ENCODE peak calls at places on chromosomes 6 and 20, in nine cellular contexts. E is left cardiac atrium, N is T-helper 9 cell, W is OCI-LY7, X is GM04503, H is HEK293T, P is COR-L47, V is kidney tubule cell, R is lung microvascular endothelial cell. L is an unnamed sample.
A peak's percentile ranks its signal among the peaks of the same experiment; 100 is the strongest.

GRCh38 chr20:59035381-59035780 is 3.2 kb upstream of the ATP5F1E start:
- DNase-seq in R (no peak), H (no peak), V (no peak), E (no peak), N (no peak), P (no peak), X (no peak), W (no peak), L (no peak)

GRCh38 chr20:34663213-34663943 is 13.5 kb downstream of the PIGU start:
- DNase-seq in P (no peak), V (peak; percentile 11), H (peak; percentile 26), W (no peak), R (no peak), N (no peak), E (no peak), X (no peak), L (no peak)

GRCh38 chr6:85008311-85009015 is 244.1 kb upstream of the TBX18 start:
- DNase-seq in V (no peak), X (no peak), W (no peak), N (no peak), P (no peak), H (no peak), E (no peak), R (peak; percentile 17), L (no peak)

GRCh38 chr6:41073203-41073967 is 611 bp downstream of the NFYA start:
- DNase-seq in N (peak; percentile 76), H (peak; percentile 70), R (peak; percentile 92), X (no peak), V (peak; percentile 82), P (peak; percentile 81), E (peak; percentile 90), W (peak; percentile 82), L (peak; percentile 81)

GRCh38 chr20:48747840-48748416 is 79.9 kb downstream of the PREX1 start:
- DNase-seq in X (no peak), E (no peak), N (no peak), R (no peak), W (peak; percentile 24), P (no peak), V (no peak), H (no peak), L (no peak)

GRCh38 chr6:11953641-11954040 is 58.5 kb upstream of the HIVEP1 start:
- DNase-seq in V (no peak), R (no peak), W (no peak), H (no peak), N (no peak), P (no peak), X (no peak), E (no peak), L (no peak)

GRCh38 chr6:4270799-4271198 is 135.4 kb upstream of the ECI2 start:
- DNase-seq in X (peak; percentile 11), H (no peak), E (no peak), P (no peak), V (peak; percentile 44), W (no peak), N (no peak), R (peak; percentile 50), L (no peak)

GRCh38 chr6:83193747-83194582 is 808 bp downstream of the RWDD2A start:
- DNase-seq in H (peak; percentile 65), R (peak; percentile 42), E (peak; percentile 64), W (peak; percentile 4), V (peak; percentile 61), N (peak; percentile 23), P (peak; percentile 61), X (no peak), L (peak; percentile 14)

GRCh38 chr20:1752045-1752444 is 94.5 kb upstream of the SIRPG start:
- DNase-seq in W (no peak), V (no peak), N (no peak), X (no peak), E (no peak), P (no peak), H (no peak), R (no peak), L (no peak)

GRCh38 chr6:39765508-39766065 is 26.6 kb upstream of the DAAM2 start:
- DNase-seq in E (no peak), W (no peak), P (no peak), N (no peak), R (no peak), V (peak; percentile 28), X (no peak), H (no peak), L (peak; percentile 89)

GRCh38 chr6:124530926-124531325 is 431.3 kb upstream of the RNF217 start:
- DNase-seq in H (no peak), X (no peak), W (no peak), R (no peak), P (no peak), E (no peak), N (no peak), V (peak; percentile 48), L (no peak)

GRCh38 chr6:114449659-114450058 is 106.8 kb upstream of the HS3ST5 start:
- DNase-seq in H (no peak), P (peak; percentile 1), R (no peak), W (no peak), E (no peak), V (no peak), N (no peak), X (no peak), L (no peak)

GRCh38 chr20:59825944-59826759 is 107.3 kb downstream of the SYCP2 start:
- DNase-seq in E (peak; percentile 37), X (no peak), N (no peak), R (no peak), W (no peak), P (peak; percentile 82), V (peak; percentile 59), H (no peak), L (no peak)

GRCh38 chr6:126657556-126658129 is 317.7 kb downstream of the CENPW start:
- DNase-seq in P (peak; percentile 12), R (peak; percentile 43), X (no peak), W (peak; percentile 4), E (no peak), N (no peak), H (peak; percentile 31), V (peak; percentile 31), L (peak; percentile 56)

GRCh38 chr6:18219611-18220010 is 44.7 kb downstream of the DEK start:
- DNase-seq in H (no peak), X (no peak), R (peak; percentile 7), N (no peak), P (no peak), E (no peak), W (no peak), V (no peak), L (no peak)

GRCh38 chr6:5749666-5750215 is 257.0 kb downstream of the NRN1 start:
- DNase-seq in W (no peak), E (no peak), H (no peak), N (no peak), X (no peak), R (no peak), V (no peak), P (no peak), L (no peak)

GRCh38 chr6:165599596-165600487 is 63.2 kb downstream of the PDE10A start:
- DNase-seq in H (no peak), R (no peak), W (no peak), E (no peak), X (no peak), V (no peak), P (no peak), N (no peak), L (no peak)

GRCh38 chr6:120604510-120604909 is 729.8 kb downstream of the TBC1D32 start:
- DNase-seq in V (no peak), W (no peak), X (no peak), R (no peak), H (no peak), N (no peak), E (no peak), P (no peak), L (no peak)

GRCh38 chr20:44691424-44692423 is 23.4 kb upstream of the CCN5 start:
- DNase-seq in N (no peak), H (no peak), W (no peak), R (no peak), V (no peak), P (no peak), X (no peak), E (peak; percentile 80), L (no peak)

GRCh38 chr20:22836877-22837276 is 198.2 kb upstream of the SSTR4 start:
- DNase-seq in H (no peak), W (no peak), N (no peak), R (no peak), P (no peak), V (no peak), X (no peak), E (no peak), L (no peak)

GRCh38 chr6:142821860-142822259 is 123.1 kb downstream of the HIVEP2 start:
- DNase-seq in R (no peak), H (no peak), X (no peak), E (peak; percentile 33), N (no peak), W (no peak), P (no peak), V (no peak), L (no peak)

GRCh38 chr20:35870541-35871307 is 83.6 kb downstream of the SCAND1 start:
- DNase-seq in N (no peak), E (no peak), H (no peak), X (no peak), V (no peak), R (no peak), P (no peak), W (no peak), L (no peak)

GRCh38 chr6:150006961-150007464 is 18.3 kb downstream of the RAET1L start:
- DNase-seq in E (no peak), X (no peak), H (peak; percentile 59), W (peak; percentile 62), N (no peak), R (peak; percentile 48), V (peak; percentile 29), P (no peak), L (peak; percentile 37)

GRCh38 chr20:23094927-23095326 is 8.8 kb upstream of the CD93 start:
- DNase-seq in X (no peak), P (no peak), N (no peak), W (no peak), V (peak; percentile 8), R (no peak), E (no peak), H (no peak), L (no peak)

GRCh38 chr6:30358340-30358679 is 13.4 kb downstream of the RPP21 start:
- DNase-seq in X (no peak), H (no peak), P (no peak), W (no peak), R (no peak), V (no peak), E (no peak), N (no peak), L (no peak)

GRCh38 chr20:38723982-38724602 is at the start of gene SLC32A1:
- DNase-seq in E (no peak), R (no peak), X (no peak), P (peak; percentile 24), H (peak; percentile 45), N (peak; percentile 6), W (no peak), V (no peak), L (no peak)

GRCh38 chr6:111573892-111574800 is 31.5 kb downstream of the TRAF3IP2 start:
- DNase-seq in R (peak; percentile 89), P (no peak), N (no peak), X (peak; percentile 71), W (no peak), H (no peak), V (peak; percentile 51), E (peak; percentile 73), L (no peak)

GRCh38 chr6:133128191-133128590 is 113.0 kb upstream of the EYA4 start:
- DNase-seq in N (no peak), R (no peak), H (no peak), W (no peak), X (no peak), E (peak; percentile 23), V (no peak), P (no peak), L (peak; percentile 34)

GRCh38 chr6:16337280-16337975 is 99.0 kb downstream of the GMPR start:
- DNase-seq in R (peak; percentile 96), V (no peak), H (no peak), X (peak; percentile 90), E (peak; percentile 96), N (no peak), P (no peak), W (no peak), L (no peak)

GRCh38 chr6:170147832-170148708 is 142.8 kb downstream of the DLL1 start:
- DNase-seq in H (no peak), N (peak; percentile 9), E (no peak), X (no peak), R (peak; percentile 30), W (no peak), P (no peak), V (no peak), L (no peak)

GRCh38 chr20:57560554-57561355 is at the start of gene PCK1:
- DNase-seq in P (peak; percentile 68), N (no peak), V (peak; percentile 92), W (no peak), R (no peak), H (peak; percentile 25), X (no peak), E (peak; percentile 68), L (peak; percentile 34)

L was measured in SK-MEL-5.